ENCODE peak calls at places on chromosomes 11 and 22, in six cellular contexts. T is pancreas, D is right lobe of liver, M is aorta, S is PC-9, F is stomach. G is an unnamed sample. For H3K4me1 and H3K36me3, the result is how much of the 10 kb centered on the place peaks cover.

GRCh38 chr11:34825670-34826383 is 90.4 kb downstream of the APIP start:
- DNase-seq in M (no peak), D (no peak), F (peak), T (peak), S (peak), G (peak)

GRCh38 chr22:37639070-37639760 is at the start of gene SH3BP1:
- DNase-seq in F (peak), D (peak), M (no peak), S (peak), T (no peak), G (peak)

GRCh38 chr11:8566613-8567210 is 27.3 kb downstream of the STK33 start:
- DNase-seq in F (no peak), D (no peak), T (no peak), S (no peak), M (no peak), G (peak)

GRCh38 chr22:28016781-28017557 is 97.9 kb upstream of the PITPNB start:
- DNase-seq in S (no peak), M (peak), T (no peak), D (peak), F (peak), G (no peak)

GRCh38 chr11:105774899-105775298 is 165.0 kb downstream of the GRIA4 start:
- DNase-seq in T (no peak), D (no peak), M (no peak), S (no peak), F (no peak), G (no peak)

GRCh38 chr11:9757809-9758675 is 94.2 kb downstream of the SWAP70 start:
- DNase-seq in S (peak), T (peak), D (peak), M (peak), F (peak), G (peak)

GRCh38 chr11:365831-366230 is 3.5 kb upstream of the B4GALNT4 start:
- DNase-seq in T (no peak), F (no peak), M (peak), S (no peak), D (no peak), G (no peak)

GRCh38 chr11:47056261-47056915 is 119.8 kb downstream of the CSTPP1 start:
- DNase-seq in F (no peak), D (no peak), M (no peak), T (no peak), S (no peak), G (peak)

GRCh38 chr11:40683010-40683409 is 776.4 kb downstream of the LRRC4C start:
- DNase-seq in D (no peak), T (no peak), S (no peak), M (no peak), F (no peak), G (no peak)

DNA sequence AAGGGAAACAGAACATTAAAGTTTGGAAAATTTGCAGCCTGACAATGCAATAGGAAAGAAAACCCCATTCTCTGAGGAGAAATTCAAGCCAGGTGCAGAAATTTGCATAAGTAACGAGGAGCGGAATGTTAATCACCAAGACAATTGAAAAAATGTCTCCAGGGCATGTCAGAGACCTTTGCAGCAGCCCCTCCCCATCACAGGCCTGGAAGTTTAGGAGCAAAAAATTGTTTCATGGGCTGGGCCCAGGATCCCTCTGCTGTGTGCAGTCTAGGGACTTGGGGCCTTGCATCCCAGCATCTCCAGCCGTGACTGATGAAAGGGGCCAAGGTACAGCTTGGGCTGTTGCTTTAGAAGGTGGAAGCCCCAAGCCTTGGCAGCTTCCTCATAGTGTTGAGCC is 780.2 kb downstream of the LRRC4C start:
- DNase-seq in S (no peak), M (no peak), D (no peak), T (no peak), F (no peak), G (no peak)
- H3K4me1 ChIP-seq in S (under half), M (under half), D (under half), T (under half), F (under half), G (under half)

GRCh38 chr22:24049978-24050377 is 38.9 kb downstream of the CABIN1 start:
- DNase-seq in M (no peak), F (no peak), T (no peak), S (no peak), D (no peak), G (no peak)

GRCh38 chr22:24051568-24051967 is 40.5 kb downstream of the CABIN1 start:
- DNase-seq in S (no peak), M (peak), D (no peak), T (no peak), F (no peak), G (no peak)

GRCh38 chr22:24051028-24051427 is 39.9 kb downstream of the CABIN1 start:
- DNase-seq in D (no peak), M (no peak), S (no peak), T (no peak), F (no peak), G (no peak)

GRCh38 chr22:24046024-24046423 is 34.9 kb downstream of the CABIN1 start:
- DNase-seq in F (no peak), S (no peak), D (peak), M (no peak), T (no peak), G (no peak)

DNA sequence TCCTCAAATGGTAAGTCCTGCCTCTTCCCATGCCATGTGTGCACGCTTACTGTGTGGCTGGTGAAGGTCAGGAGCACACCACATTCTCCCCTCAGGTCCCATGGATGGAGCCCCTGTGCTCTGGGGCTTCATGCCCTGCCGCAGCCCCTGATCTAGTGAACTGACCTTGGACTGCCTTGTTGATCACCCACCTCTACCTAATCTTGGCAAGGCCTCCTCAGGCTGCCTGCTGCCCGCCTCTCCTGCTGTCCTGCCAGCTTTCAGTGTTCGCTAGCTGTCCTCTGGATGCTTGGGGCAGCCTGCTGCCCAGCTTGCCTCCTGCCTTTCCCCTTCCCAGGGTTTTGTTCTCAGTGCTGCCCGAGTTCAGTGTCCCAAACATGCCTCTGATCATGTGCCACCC is 38.1 kb downstream of the CABIN1 start:
- DNase-seq in D (peak), T (no peak), F (no peak), S (no peak), M (peak), G (no peak)
- H3K36me3 ChIP-seq in D (under half), T (under half), F (half or more), S (under half), M (under half), G (under half)

GRCh38 chr11:130002352-130002845 is at the start of gene PRDM10:
- DNase-seq in M (peak), S (peak), D (peak), T (peak), F (peak), G (peak)
- H3K4me3 ChIP-seq in M (peak), S (peak), D (peak), T (peak), F (peak), G (peak)

GRCh38 chr11:96125400-96125799 is 201.5 kb upstream of the MTMR2 start:
- DNase-seq in M (no peak), S (no peak), T (no peak), D (no peak), F (no peak), G (no peak)

GRCh38 chr11:96126917-96127595 is 203.1 kb upstream of the MTMR2 start:
- DNase-seq in F (no peak), T (no peak), M (no peak), S (no peak), D (no peak), G (no peak)

GRCh38 chr11:96122601-96123044 is 198.7 kb upstream of the MTMR2 start:
- DNase-seq in F (no peak), D (no peak), S (no peak), M (no peak), T (no peak), G (no peak)

GRCh38 chr11:96123301-96123700 is 199.4 kb upstream of the MTMR2 start:
- DNase-seq in D (no peak), T (no peak), S (no peak), F (no peak), M (no peak), G (no peak)

GRCh38 chr11:96124155-96124554 is 200.2 kb upstream of the MTMR2 start:
- DNase-seq in F (no peak), T (no peak), S (no peak), M (no peak), D (no peak), G (no peak)
- H3K4me1 ChIP-seq in F (under half), T (under half), S (under half), M (under half), D (under half), G (under half)

G was measured in small intestine.